ENCODE peak calls at places on chromosome 1, in six cellular contexts. One of them, this sample, is unnamed.

GRCh38 chr1:73491641-73492040 is 706.3 kb downstream of the LRRIQ3 start:
- DNase-seq in pancreas: no peak
- DNase-seq in prostate gland: no peak
- DNase-seq in AG04450: no peak
- DNase-seq in adrenal gland: no peak
- DNase-seq in astrocyte of the spinal cord: no peak
- DNase-seq in this sample: no peak

GRCh38 chr1:202112864-202113689 is 9.6 kb upstream of the GPR37L1 start:
- DNase-seq in pancreas: peak
- DNase-seq in prostate gland: no peak
- DNase-seq in AG04450: no peak
- DNase-seq in adrenal gland: peak
- DNase-seq in astrocyte of the spinal cord: no peak
- DNase-seq in this sample: no peak

GRCh38 chr1:217135987-217136894 is 413.0 kb upstream of the ESRRG start:
- DNase-seq in pancreas: no peak
- DNase-seq in prostate gland: no peak
- DNase-seq in AG04450: no peak
- DNase-seq in adrenal gland: no peak
- DNase-seq in astrocyte of the spinal cord: no peak
- DNase-seq in this sample: no peak

GRCh38 chr1:57632401-57632800 is 208.5 kb upstream of the DAB1 start:
- DNase-seq in pancreas: no peak
- DNase-seq in prostate gland: no peak
- DNase-seq in AG04450: no peak
- DNase-seq in adrenal gland: no peak
- DNase-seq in astrocyte of the spinal cord: no peak
- DNase-seq in this sample: no peak

GRCh38 chr1:22250724-22251123 is 107.8 kb upstream of the WNT4 start:
- DNase-seq in pancreas: no peak
- DNase-seq in prostate gland: no peak
- DNase-seq in AG04450: no peak
- DNase-seq in adrenal gland: no peak
- DNase-seq in astrocyte of the spinal cord: no peak
- DNase-seq in this sample: no peak

GRCh38 chr1:84370831-84371394 is 27.4 kb upstream of the DNASE2B start:
- DNase-seq in pancreas: no peak
- DNase-seq in prostate gland: no peak
- DNase-seq in AG04450: no peak
- DNase-seq in adrenal gland: peak
- DNase-seq in astrocyte of the spinal cord: peak
- DNase-seq in this sample: no peak

GRCh38 chr1:44030606-44031050 is 634 bp downstream of the SLC6A9 start:
- DNase-seq in pancreas: peak
- DNase-seq in prostate gland: no peak
- DNase-seq in AG04450: no peak
- DNase-seq in adrenal gland: peak
- DNase-seq in astrocyte of the spinal cord: peak
- DNase-seq in this sample: no peak

GRCh38 chr1:167861664-167862381 is 52.1 kb downstream of the ADCY10 start:
- DNase-seq in pancreas: no peak
- DNase-seq in prostate gland: no peak
- DNase-seq in AG04450: no peak
- DNase-seq in adrenal gland: no peak
- DNase-seq in astrocyte of the spinal cord: no peak
- DNase-seq in this sample: no peak

GRCh38 chr1:109425902-109426277 is 358 bp downstream of the PSMA5 start:
- DNase-seq in pancreas: no peak
- DNase-seq in prostate gland: no peak
- DNase-seq in AG04450: no peak
- DNase-seq in adrenal gland: peak
- DNase-seq in astrocyte of the spinal cord: no peak
- DNase-seq in this sample: no peak

GRCh38 chr1:84299536-84300260 is 1.8 kb upstream of the SAMD13 start:
- DNase-seq in pancreas: no peak
- DNase-seq in prostate gland: no peak
- DNase-seq in AG04450: no peak
- DNase-seq in adrenal gland: no peak
- DNase-seq in astrocyte of the spinal cord: peak
- DNase-seq in this sample: no peak

GRCh38 chr1:161099090-161099802 is 1.1 kb downstream of the KLHDC9 start:
- DNase-seq in pancreas: no peak
- DNase-seq in prostate gland: no peak
- DNase-seq in AG04450: no peak
- DNase-seq in adrenal gland: peak
- DNase-seq in astrocyte of the spinal cord: no peak
- DNase-seq in this sample: no peak
- H3K4me3 ChIP-seq in pancreas: peak
- H3K4me3 ChIP-seq in prostate gland: peak
- H3K4me3 ChIP-seq in AG04450: no peak
- H3K4me3 ChIP-seq in adrenal gland: no peak
- H3K4me3 ChIP-seq in astrocyte of the spinal cord: no peak
- H3K4me3 ChIP-seq in this sample: peak

GRCh38 chr1:235465066-235465465 is 39.2 kb downstream of the B3GALNT2 start:
- DNase-seq in pancreas: no peak
- DNase-seq in prostate gland: no peak
- DNase-seq in AG04450: no peak
- DNase-seq in adrenal gland: no peak
- DNase-seq in astrocyte of the spinal cord: no peak
- DNase-seq in this sample: no peak

GRCh38 chr1:235468009-235468408 is 36.2 kb downstream of the B3GALNT2 start:
- DNase-seq in pancreas: no peak
- DNase-seq in prostate gland: no peak
- DNase-seq in AG04450: no peak
- DNase-seq in adrenal gland: peak
- DNase-seq in astrocyte of the spinal cord: peak
- DNase-seq in this sample: no peak

GRCh38 chr1:235473808-235474207 is 30.4 kb downstream of the B3GALNT2 start:
- DNase-seq in pancreas: no peak
- DNase-seq in prostate gland: no peak
- DNase-seq in AG04450: no peak
- DNase-seq in adrenal gland: no peak
- DNase-seq in astrocyte of the spinal cord: no peak
- DNase-seq in this sample: no peak

GRCh38 chr1:235470741-235471439 is 33.4 kb downstream of the B3GALNT2 start:
- DNase-seq in pancreas: no peak
- DNase-seq in prostate gland: no peak
- DNase-seq in AG04450: no peak
- DNase-seq in adrenal gland: no peak
- DNase-seq in astrocyte of the spinal cord: no peak
- DNase-seq in this sample: no peak

DNA sequence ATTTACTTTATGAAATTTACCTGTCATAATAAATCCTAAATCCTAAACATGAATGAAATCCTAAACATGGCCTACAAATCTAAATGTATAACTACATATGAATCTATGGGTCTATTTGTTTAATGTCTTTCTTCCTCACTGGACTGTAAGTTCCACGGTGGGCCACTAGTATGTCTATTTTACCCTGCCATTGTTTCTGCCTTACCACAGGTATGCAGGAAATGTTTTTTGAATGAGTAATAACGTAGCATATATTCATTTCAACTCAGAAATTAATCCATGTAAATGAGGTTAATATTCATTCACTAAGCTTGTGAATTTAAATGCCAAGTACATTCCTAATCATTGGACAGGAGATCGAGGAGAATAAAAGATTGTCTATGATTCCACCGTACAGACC is 35.3 kb downstream of the B3GALNT2 start:
- DNase-seq in pancreas: no peak
- DNase-seq in prostate gland: no peak
- DNase-seq in AG04450: peak
- DNase-seq in adrenal gland: no peak
- DNase-seq in astrocyte of the spinal cord: peak
- DNase-seq in this sample: no peak
- TF ChIP-seq CTCF in pancreas: peak
- TF ChIP-seq CTCF in prostate gland: no peak
- TF ChIP-seq CTCF in AG04450: peak
- TF ChIP-seq CTCF in adrenal gland: no peak
- TF ChIP-seq CTCF in astrocyte of the spinal cord: peak
- TF ChIP-seq CTCF in this sample: no peak

GRCh38 chr1:150321826-150322166 is 463 bp downstream of the PRPF3 start:
- DNase-seq in pancreas: no peak
- DNase-seq in prostate gland: no peak
- DNase-seq in AG04450: no peak
- DNase-seq in adrenal gland: no peak
- DNase-seq in astrocyte of the spinal cord: no peak
- DNase-seq in this sample: no peak

GRCh38 chr1:150322310-150322709 is 977 bp downstream of the PRPF3 start:
- DNase-seq in pancreas: no peak
- DNase-seq in prostate gland: no peak
- DNase-seq in AG04450: no peak
- DNase-seq in adrenal gland: no peak
- DNase-seq in astrocyte of the spinal cord: no peak
- DNase-seq in this sample: no peak

GRCh38 chr1:150320667-150320978 is 710 bp upstream of the PRPF3 start:
- DNase-seq in pancreas: no peak
- DNase-seq in prostate gland: no peak
- DNase-seq in AG04450: no peak
- DNase-seq in adrenal gland: no peak
- DNase-seq in astrocyte of the spinal cord: no peak
- DNase-seq in this sample: no peak
- H3K4me3 ChIP-seq in pancreas: peak
- H3K4me3 ChIP-seq in prostate gland: peak
- H3K4me3 ChIP-seq in AG04450: peak
- H3K4me3 ChIP-seq in adrenal gland: no peak
- H3K4me3 ChIP-seq in astrocyte of the spinal cord: peak
- H3K4me3 ChIP-seq in this sample: peak

GRCh38 chr1:111422546-111423391 is 4.8 kb downstream of the OVGP1 start:
- DNase-seq in pancreas: peak
- DNase-seq in prostate gland: peak
- DNase-seq in AG04450: no peak
- DNase-seq in adrenal gland: no peak
- DNase-seq in astrocyte of the spinal cord: no peak
- DNase-seq in this sample: no peak
- TF ChIP-seq CTCF in pancreas: no peak
- TF ChIP-seq CTCF in prostate gland: no peak
- TF ChIP-seq CTCF in AG04450: no peak
- TF ChIP-seq CTCF in adrenal gland: no peak
- TF ChIP-seq CTCF in astrocyte of the spinal cord: no peak
- TF ChIP-seq CTCF in this sample: no peak

GRCh38 chr1:206800411-206800810 is 28.1 kb upstream of the IL10 start:
- DNase-seq in pancreas: no peak
- DNase-seq in prostate gland: no peak
- DNase-seq in AG04450: no peak
- DNase-seq in adrenal gland: no peak
- DNase-seq in astrocyte of the spinal cord: no peak
- DNase-seq in this sample: no peak
- H3K4me3 ChIP-seq in pancreas: no peak
- H3K4me3 ChIP-seq in prostate gland: no peak
- H3K4me3 ChIP-seq in AG04450: no peak
- H3K4me3 ChIP-seq in adrenal gland: no peak
- H3K4me3 ChIP-seq in astrocyte of the spinal cord: no peak
- H3K4me3 ChIP-seq in this sample: no peak

GRCh38 chr1:96333522-96334235 is 387.9 kb upstream of the PTBP2 start:
- DNase-seq in pancreas: no peak
- DNase-seq in prostate gland: no peak
- DNase-seq in AG04450: no peak
- DNase-seq in adrenal gland: no peak
- DNase-seq in astrocyte of the spinal cord: no peak
- DNase-seq in this sample: no peak

GRCh38 chr1:96329121-96329520 is 392.5 kb upstream of the PTBP2 start:
- DNase-seq in pancreas: no peak
- DNase-seq in prostate gland: no peak
- DNase-seq in AG04450: peak
- DNase-seq in adrenal gland: no peak
- DNase-seq in astrocyte of the spinal cord: peak
- DNase-seq in this sample: no peak

GRCh38 chr1:96334236-96334557 is 387.4 kb upstream of the PTBP2 start:
- DNase-seq in pancreas: no peak
- DNase-seq in prostate gland: no peak
- DNase-seq in AG04450: no peak
- DNase-seq in adrenal gland: no peak
- DNase-seq in astrocyte of the spinal cord: no peak
- DNase-seq in this sample: no peak
- TF ChIP-seq CTCF in pancreas: no peak
- TF ChIP-seq CTCF in prostate gland: no peak
- TF ChIP-seq CTCF in AG04450: no peak
- TF ChIP-seq CTCF in adrenal gland: no peak
- TF ChIP-seq CTCF in astrocyte of the spinal cord: no peak
- TF ChIP-seq CTCF in this sample: no peak